ENCODE peak calls at places on chromosomes 6 and 20, in six cellular contexts. L, X, C, F, Z and U are unnamed samples. For H3K9me3, the result is how much of the 10 kb centered on the place peaks cover.

GRCh38 chr6:44531447-44532015 is 144.0 kb downstream of the CDC5L start:
- DNase-seq in L (no peak), X (no peak), C (no peak), F (no peak), Z (no peak), U (no peak)

GRCh38 chr6:89944826-89945407 is 50.6 kb downstream of the GJA10 start:
- DNase-seq in L (no peak), X (no peak), C (no peak), F (no peak), Z (no peak), U (no peak)

GRCh38 chr6:14695579-14695978 is 550.3 kb upstream of the JARID2 start:
- DNase-seq in L (no peak), X (no peak), C (no peak), F (no peak), Z (no peak), U (no peak)

GRCh38 chr20:58321205-58321604 is 11.7 kb downstream of the RAB22A start:
- DNase-seq in L (no peak), X (no peak), C (no peak), F (no peak), Z (no peak), U (no peak)

GRCh38 chr20:11591965-11592364 is 325.7 kb upstream of the BTBD3 start:
- DNase-seq in L (no peak), X (no peak), C (no peak), F (no peak), Z (no peak), U (no peak)

GRCh38 chr6:125584468-125584939 is 164.9 kb upstream of the HEY2 start:
- DNase-seq in L (no peak), X (no peak), C (no peak), F (peak), Z (peak), U (no peak)

GRCh38 chr6:2363211-2363610 is 117.8 kb upstream of the GMDS start:
- DNase-seq in L (no peak), X (no peak), C (no peak), F (no peak), Z (no peak), U (no peak)

GRCh38 chr6:14861491-14861943 is 384.4 kb upstream of the JARID2 start:
- DNase-seq in L (no peak), X (no peak), C (no peak), F (no peak), Z (no peak), U (no peak)

GRCh38 chr6:144087789-144088426 is 7.5 kb downstream of the SF3B5 start:
- DNase-seq in L (no peak), X (no peak), C (no peak), F (no peak), Z (no peak), U (no peak)

GRCh38 chr6:57195457-57195856 is 23.3 kb downstream of the BAG2 start:
- DNase-seq in L (no peak), X (no peak), C (no peak), F (no peak), Z (no peak), U (no peak)

GRCh38 chr6:69796081-69796626 is 656 bp downstream of the LMBRD1 start:
- DNase-seq in L (no peak), X (peak), C (no peak), F (peak), Z (no peak), U (no peak)

GRCh38 chr20:45343867-45344721 is 4.1 kb downstream of the SDC4 start:
- DNase-seq in L (no peak), X (peak), C (peak), F (peak), Z (no peak), U (no peak)

GRCh38 chr6:121912905-121913304 is 477.5 kb downstream of the GJA1 start:
- DNase-seq in L (no peak), X (no peak), C (no peak), F (no peak), Z (no peak), U (no peak)

GRCh38 chr6:11050735-11051134 is 6.6 kb upstream of the ELOVL2 start:
- DNase-seq in L (no peak), X (no peak), C (no peak), F (no peak), Z (no peak), U (no peak)

GRCh38 chr6:16850332-16851022 is 89.2 kb upstream of the ATXN1 start:
- DNase-seq in L (no peak), X (no peak), C (no peak), F (no peak), Z (no peak), U (no peak)

GRCh38 chr20:30488941-30489601 is 768.4 kb upstream of the DEFB115 start:
- DNase-seq in L (peak), X (no peak), C (no peak), F (no peak), Z (no peak), U (no peak)

GRCh38 chr20:30489604-30490003 is 767.9 kb upstream of the DEFB115 start:
- DNase-seq in L (peak), X (no peak), C (no peak), F (no peak), Z (no peak), U (no peak)

GRCh38 chr20:30485331-30486102 is 771.9 kb upstream of the DEFB115 start:
- DNase-seq in L (peak), X (no peak), C (no peak), F (no peak), Z (no peak), U (no peak)

GRCh38 chr20:30486103-30486478 is 771.4 kb upstream of the DEFB115 start:
- DNase-seq in L (peak), X (no peak), C (no peak), F (no peak), Z (no peak), U (no peak)

DNA sequence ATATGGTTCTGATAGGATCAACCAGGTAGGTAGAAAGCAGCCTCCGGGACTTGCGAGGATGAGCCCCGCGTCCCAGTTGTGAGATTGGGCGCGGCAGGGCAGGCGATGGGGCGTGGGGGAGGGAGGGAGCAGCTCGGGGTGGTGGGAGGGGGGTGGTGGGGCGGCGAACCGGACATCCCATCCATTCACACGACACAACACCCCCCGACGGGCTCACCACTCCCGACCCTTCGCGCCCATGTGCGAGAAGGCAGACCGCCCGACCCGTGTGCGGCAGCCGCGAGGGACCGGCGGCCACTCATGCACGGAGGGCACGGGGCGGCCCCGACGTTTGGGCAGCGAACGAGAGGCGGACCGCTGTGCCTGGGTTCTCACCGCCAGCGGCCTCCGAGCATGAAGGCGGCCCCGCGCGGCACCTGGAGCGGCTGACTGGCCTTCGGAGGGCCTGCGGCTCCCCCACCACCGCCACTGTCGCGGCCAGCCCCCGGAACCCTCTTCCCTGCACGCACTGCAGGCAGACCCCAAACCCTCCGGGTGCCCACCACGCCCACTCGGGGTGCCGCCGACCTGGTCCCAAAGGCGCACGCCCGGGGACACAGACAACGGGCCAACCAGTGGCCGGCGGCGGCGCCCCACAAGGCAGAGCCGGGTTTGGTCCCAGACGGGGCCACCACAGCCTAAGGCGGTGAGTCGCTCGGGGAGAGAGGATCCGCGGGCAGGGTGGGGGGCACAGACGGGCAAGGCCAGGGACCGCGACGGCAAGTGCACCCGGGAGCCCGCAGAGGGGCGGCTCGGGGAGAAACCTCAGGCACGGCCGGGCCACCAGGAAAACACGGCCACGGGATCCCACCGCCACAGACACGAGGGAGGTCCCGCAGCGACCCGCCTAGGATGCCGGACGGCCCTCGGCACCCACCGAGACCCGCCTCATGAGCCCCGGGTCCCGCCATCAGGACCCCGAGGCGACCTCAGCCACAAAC is 769.2 kb upstream of the DEFB115 start:
- DNase-seq in L (peak), X (no peak), C (no peak), F (no peak), Z (no peak), U (no peak)
- H3K9me3 ChIP-seq in L (under half), X (under half), C (half or more), F (under half), Z (under half), U (under half)

GRCh38 chr6:135505648-135506047 is 8.1 kb upstream of the AHI1 start:
- DNase-seq in L (no peak), X (no peak), C (no peak), F (no peak), Z (no peak), U (no peak)
- H3K9me3 ChIP-seq in L (under half), X (under half), C (under half), F (under half), Z (under half), U (under half)

GRCh38 chr20:56174416-56174815 is 74.1 kb upstream of the MC3R start:
- DNase-seq in L (no peak), X (no peak), C (no peak), F (no peak), Z (no peak), U (no peak)

GRCh38 chr20:56171087-56172012 is 77.2 kb upstream of the MC3R start:
- DNase-seq in L (no peak), X (peak), C (no peak), F (no peak), Z (no peak), U (no peak)

GRCh38 chr20:56179051-56179450 is 69.5 kb upstream of the MC3R start:
- DNase-seq in L (no peak), X (no peak), C (no peak), F (no peak), Z (no peak), U (no peak)

GRCh38 chr20:56178219-56178618 is 70.3 kb upstream of the MC3R start:
- DNase-seq in L (no peak), X (no peak), C (no peak), F (no peak), Z (no peak), U (no peak)

DNA sequence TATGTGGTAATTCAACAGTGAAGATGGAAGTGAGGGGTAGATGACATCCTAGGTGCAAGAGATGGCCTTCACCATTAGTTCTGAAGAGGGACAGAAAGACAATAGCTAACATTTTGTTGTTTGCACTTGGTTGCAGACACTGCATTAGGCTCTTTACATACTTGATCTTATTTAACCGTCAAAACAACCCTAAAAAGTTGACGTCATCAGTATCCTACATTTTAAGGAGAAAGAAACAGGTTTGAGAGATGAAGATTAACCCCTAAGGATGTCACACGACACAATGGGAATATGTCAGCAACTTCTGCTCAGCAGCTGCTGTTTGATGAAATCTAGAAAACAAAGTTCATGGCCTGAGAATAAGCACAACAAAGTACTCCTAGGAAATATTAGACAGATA is 72.6 kb upstream of the MC3R start:
- DNase-seq in L (no peak), X (no peak), C (no peak), F (no peak), Z (no peak), U (no peak)
- H3K9me3 ChIP-seq in L (under half), X (under half), C (under half), F (under half), Z (under half), U (under half)

DNA sequence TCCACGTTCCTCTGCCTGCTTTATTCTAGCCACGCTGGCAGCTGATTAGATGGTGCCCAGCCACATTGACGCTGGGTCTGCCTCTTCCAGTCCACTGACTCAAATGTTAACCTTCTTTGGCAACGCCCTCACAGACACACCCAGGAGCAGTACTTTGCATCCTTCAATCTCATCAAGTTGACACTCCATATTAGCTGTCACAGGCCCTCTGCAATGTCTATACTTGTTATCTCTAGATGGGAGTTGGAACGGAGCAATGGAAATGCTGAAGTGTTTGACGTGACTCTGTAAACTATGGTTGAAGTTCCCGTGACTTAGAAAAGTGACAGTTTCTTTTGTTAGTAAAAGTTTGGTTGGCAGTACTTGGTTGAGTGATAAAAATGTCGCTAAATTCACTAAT is 291.0 kb downstream of the CDH4 start:
- DNase-seq in L (no peak), X (no peak), C (no peak), F (no peak), Z (no peak), U (no peak)
- H3K9me3 ChIP-seq in L (under half), X (under half), C (under half), F (under half), Z (under half), U (under half)

GRCh38 chr20:61430228-61430624 is 178.2 kb downstream of the CDH4 start:
- DNase-seq in L (no peak), X (no peak), C (no peak), F (no peak), Z (peak), U (no peak)
- H3K9me3 ChIP-seq in L (under half), X (under half), C (under half), F (under half), Z (under half), U (under half)

DNA sequence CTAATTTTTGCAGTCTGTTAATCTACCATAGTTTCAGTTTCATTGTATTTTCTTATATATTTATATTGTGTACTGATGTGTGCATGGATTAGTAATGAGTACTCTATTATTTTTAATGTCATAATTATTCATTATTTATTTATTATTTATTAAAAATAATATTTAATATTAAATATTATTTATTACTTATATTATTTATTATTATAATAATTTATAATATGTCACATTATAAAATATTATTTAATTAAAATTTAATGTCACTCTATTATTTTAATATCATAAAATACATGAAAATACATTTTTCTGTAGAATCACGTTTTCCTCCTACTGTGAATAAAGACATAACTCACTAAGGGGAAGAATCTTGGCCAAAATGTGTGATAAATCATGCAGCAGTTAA is 30.5 kb downstream of the POM121L2 start:
- DNase-seq in L (no peak), X (no peak), C (no peak), F (no peak), Z (no peak), U (no peak)
- H3K9me3 ChIP-seq in L (under half), X (under half), C (under half), F (under half), Z (under half), U (under half)